ENCODE peak calls at places on chromosomes 6 and 20, in ten cellular contexts. One of them, this sample, is unnamed.

GRCh38 chr20:14488756-14489479 is 151.5 kb upstream of the FLRT3 start:
- DNase-seq in endodermal cell: no peak
- DNase-seq in psoas muscle: no peak
- DNase-seq in progenitor cell of endocrine pancreas: no peak
- DNase-seq in activated T-cell treated with anti-CD3 and anti-CD28 coated beads for 24 hours: no peak
- DNase-seq in ureter: no peak
- DNase-seq in HepG2: no peak
- DNase-seq in tibial artery: no peak
- DNase-seq in NCI-H446 treated with DMSO at 0.1 percent for 48 hours: no peak
- DNase-seq in stimulated activated CD4-positive, alpha-beta T cell treated with anti-CD3 and anti-CD28 coated beads, TNF-alpha, amount 100 ng/mL, for 48 hours: no peak
- DNase-seq in this sample: no peak

GRCh38 chr20:24954151-24954550 is 5.1 kb downstream of the CST7 start:
- DNase-seq in endodermal cell: peak; percentile 50
- DNase-seq in psoas muscle: no peak
- DNase-seq in progenitor cell of endocrine pancreas: no peak
- DNase-seq in activated T-cell treated with anti-CD3 and anti-CD28 coated beads for 24 hours: no peak
- DNase-seq in ureter: no peak
- DNase-seq in HepG2: no peak
- DNase-seq in tibial artery: no peak
- DNase-seq in NCI-H446 treated with DMSO at 0.1 percent for 48 hours: no peak
- DNase-seq in stimulated activated CD4-positive, alpha-beta T cell treated with anti-CD3 and anti-CD28 coated beads, TNF-alpha, amount 100 ng/mL, for 48 hours: no peak
- DNase-seq in this sample: no peak

GRCh38 chr6:37624606-37625574 is 72.8 kb downstream of the MDGA1 start:
- DNase-seq in endodermal cell: peak; percentile 42
- DNase-seq in psoas muscle: peak; percentile 53
- DNase-seq in progenitor cell of endocrine pancreas: no peak
- DNase-seq in activated T-cell treated with anti-CD3 and anti-CD28 coated beads for 24 hours: no peak
- DNase-seq in ureter: peak; percentile 73
- DNase-seq in HepG2: no peak
- DNase-seq in tibial artery: no peak
- DNase-seq in NCI-H446 treated with DMSO at 0.1 percent for 48 hours: peak; percentile 30
- DNase-seq in stimulated activated CD4-positive, alpha-beta T cell treated with anti-CD3 and anti-CD28 coated beads, TNF-alpha, amount 100 ng/mL, for 48 hours: no peak
- DNase-seq in this sample: peak; percentile 67

GRCh38 chr6:161360505-161360904 is 86.6 kb upstream of the AGPAT4 start:
- DNase-seq in endodermal cell: no peak
- DNase-seq in psoas muscle: no peak
- DNase-seq in progenitor cell of endocrine pancreas: no peak
- DNase-seq in activated T-cell treated with anti-CD3 and anti-CD28 coated beads for 24 hours: no peak
- DNase-seq in ureter: no peak
- DNase-seq in HepG2: no peak
- DNase-seq in tibial artery: no peak
- DNase-seq in NCI-H446 treated with DMSO at 0.1 percent for 48 hours: no peak
- DNase-seq in stimulated activated CD4-positive, alpha-beta T cell treated with anti-CD3 and anti-CD28 coated beads, TNF-alpha, amount 100 ng/mL, for 48 hours: no peak
- DNase-seq in this sample: no peak

GRCh38 chr20:48455606-48456360 is 372.0 kb downstream of the PREX1 start:
- DNase-seq in endodermal cell: peak; percentile 89
- DNase-seq in psoas muscle: no peak
- DNase-seq in progenitor cell of endocrine pancreas: no peak
- DNase-seq in activated T-cell treated with anti-CD3 and anti-CD28 coated beads for 24 hours: no peak
- DNase-seq in ureter: no peak
- DNase-seq in HepG2: no peak
- DNase-seq in tibial artery: peak; percentile 35
- DNase-seq in NCI-H446 treated with DMSO at 0.1 percent for 48 hours: peak; percentile 91
- DNase-seq in stimulated activated CD4-positive, alpha-beta T cell treated with anti-CD3 and anti-CD28 coated beads, TNF-alpha, amount 100 ng/mL, for 48 hours: no peak
- DNase-seq in this sample: no peak

GRCh38 chr6:12065321-12066140 is 53.4 kb downstream of the HIVEP1 start:
- DNase-seq in endodermal cell: no peak
- DNase-seq in psoas muscle: no peak
- DNase-seq in progenitor cell of endocrine pancreas: no peak
- DNase-seq in activated T-cell treated with anti-CD3 and anti-CD28 coated beads for 24 hours: no peak
- DNase-seq in ureter: no peak
- DNase-seq in HepG2: no peak
- DNase-seq in tibial artery: no peak
- DNase-seq in NCI-H446 treated with DMSO at 0.1 percent for 48 hours: no peak
- DNase-seq in stimulated activated CD4-positive, alpha-beta T cell treated with anti-CD3 and anti-CD28 coated beads, TNF-alpha, amount 100 ng/mL, for 48 hours: no peak
- DNase-seq in this sample: no peak

GRCh38 chr6:85354761-85355618 is 94.9 kb upstream of the NT5E start:
- DNase-seq in endodermal cell: peak; percentile 93
- DNase-seq in psoas muscle: peak; percentile 67
- DNase-seq in progenitor cell of endocrine pancreas: peak; percentile 62
- DNase-seq in activated T-cell treated with anti-CD3 and anti-CD28 coated beads for 24 hours: peak; percentile 51
- DNase-seq in ureter: peak; percentile 81
- DNase-seq in HepG2: peak; percentile 36
- DNase-seq in tibial artery: peak; percentile 83
- DNase-seq in NCI-H446 treated with DMSO at 0.1 percent for 48 hours: peak; percentile 14
- DNase-seq in stimulated activated CD4-positive, alpha-beta T cell treated with anti-CD3 and anti-CD28 coated beads, TNF-alpha, amount 100 ng/mL, for 48 hours: peak; percentile 15
- DNase-seq in this sample: peak; percentile 70

GRCh38 chr6:169559001-169559441 is 142.8 kb downstream of the WDR27 start:
- DNase-seq in endodermal cell: no peak
- DNase-seq in psoas muscle: no peak
- DNase-seq in progenitor cell of endocrine pancreas: no peak
- DNase-seq in activated T-cell treated with anti-CD3 and anti-CD28 coated beads for 24 hours: no peak
- DNase-seq in ureter: no peak
- DNase-seq in HepG2: no peak
- DNase-seq in tibial artery: no peak
- DNase-seq in NCI-H446 treated with DMSO at 0.1 percent for 48 hours: no peak
- DNase-seq in stimulated activated CD4-positive, alpha-beta T cell treated with anti-CD3 and anti-CD28 coated beads, TNF-alpha, amount 100 ng/mL, for 48 hours: no peak
- DNase-seq in this sample: no peak

GRCh38 chr6:106620931-106621672 is 8.2 kb downstream of the RTN4IP1 start:
- DNase-seq in endodermal cell: no peak
- DNase-seq in psoas muscle: no peak
- DNase-seq in progenitor cell of endocrine pancreas: no peak
- DNase-seq in activated T-cell treated with anti-CD3 and anti-CD28 coated beads for 24 hours: no peak
- DNase-seq in ureter: no peak
- DNase-seq in HepG2: peak; percentile 43
- DNase-seq in tibial artery: no peak
- DNase-seq in NCI-H446 treated with DMSO at 0.1 percent for 48 hours: no peak
- DNase-seq in stimulated activated CD4-positive, alpha-beta T cell treated with anti-CD3 and anti-CD28 coated beads, TNF-alpha, amount 100 ng/mL, for 48 hours: no peak
- DNase-seq in this sample: no peak

GRCh38 chr6:76435174-76435573 is 362.7 kb upstream of the IMPG1 start:
- DNase-seq in endodermal cell: no peak
- DNase-seq in psoas muscle: no peak
- DNase-seq in progenitor cell of endocrine pancreas: no peak
- DNase-seq in activated T-cell treated with anti-CD3 and anti-CD28 coated beads for 24 hours: no peak
- DNase-seq in ureter: no peak
- DNase-seq in HepG2: no peak
- DNase-seq in tibial artery: no peak
- DNase-seq in NCI-H446 treated with DMSO at 0.1 percent for 48 hours: no peak
- DNase-seq in stimulated activated CD4-positive, alpha-beta T cell treated with anti-CD3 and anti-CD28 coated beads, TNF-alpha, amount 100 ng/mL, for 48 hours: no peak
- DNase-seq in this sample: no peak

GRCh38 chr20:64110411-64111068 is 3.2 kb upstream of the NPBWR2 start:
- DNase-seq in endodermal cell: peak; percentile 30
- DNase-seq in psoas muscle: no peak
- DNase-seq in progenitor cell of endocrine pancreas: no peak
- DNase-seq in activated T-cell treated with anti-CD3 and anti-CD28 coated beads for 24 hours: no peak
- DNase-seq in ureter: peak; percentile 39
- DNase-seq in HepG2: no peak
- DNase-seq in tibial artery: peak; percentile 48
- DNase-seq in NCI-H446 treated with DMSO at 0.1 percent for 48 hours: no peak
- DNase-seq in stimulated activated CD4-positive, alpha-beta T cell treated with anti-CD3 and anti-CD28 coated beads, TNF-alpha, amount 100 ng/mL, for 48 hours: no peak
- DNase-seq in this sample: peak; percentile 45

GRCh38 chr6:34676140-34676539 is 20.4 kb downstream of the ILRUN start:
- DNase-seq in endodermal cell: no peak
- DNase-seq in psoas muscle: no peak
- DNase-seq in progenitor cell of endocrine pancreas: no peak
- DNase-seq in activated T-cell treated with anti-CD3 and anti-CD28 coated beads for 24 hours: no peak
- DNase-seq in ureter: no peak
- DNase-seq in HepG2: no peak
- DNase-seq in tibial artery: no peak
- DNase-seq in NCI-H446 treated with DMSO at 0.1 percent for 48 hours: no peak
- DNase-seq in stimulated activated CD4-positive, alpha-beta T cell treated with anti-CD3 and anti-CD28 coated beads, TNF-alpha, amount 100 ng/mL, for 48 hours: no peak
- DNase-seq in this sample: no peak

GRCh38 chr6:37696220-37696840 is 1.4 kb downstream of the MDGA1 start:
- DNase-seq in endodermal cell: peak; percentile 76
- DNase-seq in psoas muscle: peak; percentile 34
- DNase-seq in progenitor cell of endocrine pancreas: no peak
- DNase-seq in activated T-cell treated with anti-CD3 and anti-CD28 coated beads for 24 hours: no peak
- DNase-seq in ureter: no peak
- DNase-seq in HepG2: no peak
- DNase-seq in tibial artery: no peak
- DNase-seq in NCI-H446 treated with DMSO at 0.1 percent for 48 hours: no peak
- DNase-seq in stimulated activated CD4-positive, alpha-beta T cell treated with anti-CD3 and anti-CD28 coated beads, TNF-alpha, amount 100 ng/mL, for 48 hours: no peak
- DNase-seq in this sample: no peak

GRCh38 chr6:93417421-93417996 is 1.9 kb downstream of the EPHA7 start:
- DNase-seq in endodermal cell: peak; percentile 63
- DNase-seq in psoas muscle: no peak
- DNase-seq in progenitor cell of endocrine pancreas: no peak
- DNase-seq in activated T-cell treated with anti-CD3 and anti-CD28 coated beads for 24 hours: no peak
- DNase-seq in ureter: peak; percentile 40
- DNase-seq in HepG2: no peak
- DNase-seq in tibial artery: peak; percentile 42
- DNase-seq in NCI-H446 treated with DMSO at 0.1 percent for 48 hours: peak; percentile 40
- DNase-seq in stimulated activated CD4-positive, alpha-beta T cell treated with anti-CD3 and anti-CD28 coated beads, TNF-alpha, amount 100 ng/mL, for 48 hours: no peak
- DNase-seq in this sample: no peak